ENCODE peak calls at places on chromosomes 2 and 18, in five cellular contexts. X, S, R, B and D are unnamed samples.

GRCh38 chr2:53317863-53318262 is 449.7 kb upstream of the CHAC2 start:
- ATAC-seq in X (no peak), S (no peak), R (no peak), B (no peak), D (no peak)

GRCh38 chr2:23250371-23250770 is 134.6 kb upstream of the KLHL29 start:
- ATAC-seq in R (no peak), X (no peak), B (no peak), S (no peak), D (no peak)

GRCh38 chr2:96540136-96540535 is 3.6 kb downstream of the ARID5A start:
- ATAC-seq in S (no peak), B (no peak), X (no peak), R (no peak), D (no peak)

GRCh38 chr2:29374823-29375222 is 259.6 kb downstream of the CLIP4 start:
- ATAC-seq in S (no peak), R (no peak), X (no peak), B (peak; percentile 63), D (no peak)

GRCh38 chr2:130892793-130893785 is 56.4 kb downstream of the ARHGEF4 start:
- ATAC-seq in X (no peak), R (no peak), B (no peak), S (no peak), D (no peak)

GRCh38 chr2:127130421-127130820 is 23.5 kb upstream of the BIN1 start:
- ATAC-seq in B (no peak), S (no peak), X (no peak), R (no peak), D (no peak)

GRCh38 chr18:67144342-67144741 is 372.2 kb downstream of the DSEL start:
- ATAC-seq in X (no peak), S (no peak), R (no peak), B (no peak), D (no peak)

GRCh38 chr18:24052053-24052452 is 37.5 kb downstream of the TTC39C start:
- ATAC-seq in X (no peak), R (no peak), B (no peak), S (peak; percentile 16), D (no peak)

GRCh38 chr2:61493523-61493942 is 22.6 kb upstream of the USP34 start:
- ATAC-seq in S (no peak), R (peak; percentile 59), X (peak; percentile 51), B (no peak), D (no peak)

GRCh38 chr18:10088734-10089133 is 174.9 kb downstream of the VAPA start:
- ATAC-seq in S (no peak), X (no peak), B (no peak), R (no peak), D (no peak)

GRCh38 chr18:41144444-41144843 is 810.6 kb upstream of the PIK3C3 start:
- ATAC-seq in B (no peak), S (no peak), X (no peak), R (no peak), D (no peak)

GRCh38 chr18:49797995-49798394 is 15.3 kb downstream of the ACAA2 start:
- ATAC-seq in S (no peak), R (no peak), X (no peak), B (no peak), D (no peak)

GRCh38 chr18:907880-908512 is 3.3 kb downstream of the ADCYAP1 start:
- ATAC-seq in B (peak; percentile 26), X (no peak), S (no peak), R (no peak), D (no peak)

GRCh38 chr2:3216841-3217495 is 160.7 kb downstream of the EIPR1 start:
- ATAC-seq in R (peak; percentile 42), B (no peak), X (peak; percentile 60), S (no peak), D (peak; percentile 72)

GRCh38 chr2:120419073-120419472 is 73.1 kb downstream of the INHBB start:
- ATAC-seq in B (peak; percentile 89), S (no peak), X (no peak), R (no peak), D (no peak)

GRCh38 chr2:53744395-53745065 is 23.1 kb upstream of the CHAC2 start:
- ATAC-seq in B (peak; percentile 77), X (no peak), R (no peak), S (peak; percentile 16), D (peak; percentile 64)

GRCh38 chr2:175251425-175252041 is 70.0 kb upstream of the ATP5MC3 start:
- ATAC-seq in X (no peak), R (no peak), S (no peak), B (no peak), D (no peak)

GRCh38 chr2:145325485-145325884 is 805.6 kb upstream of the ZEB2 start:
- ATAC-seq in B (no peak), X (no peak), R (no peak), S (no peak), D (no peak)

GRCh38 chr2:25707927-25708326 is 34.5 kb upstream of the DTNB start:
- ATAC-seq in X (no peak), R (no peak), S (no peak), B (no peak), D (no peak)

GRCh38 chr18:12640881-12641200 is 17.1 kb downstream of the SPIRE1 start:
- ATAC-seq in S (no peak), X (no peak), R (no peak), B (no peak), D (no peak)

GRCh38 chr2:241584446-241584845 is 25.9 kb downstream of the BOK start:
- ATAC-seq in S (no peak), R (no peak), B (no peak), X (no peak), D (no peak)

GRCh38 chr2:157438907-157439791 is 4.7 kb downstream of the CYTIP start:
- ATAC-seq in X (peak; percentile 47), S (peak; percentile 72), B (peak; percentile 15), R (peak; percentile 6), D (peak; percentile 54)

GRCh38 chr18:11247381-11247970 is 98.1 kb upstream of the PIEZO2 start:
- ATAC-seq in X (no peak), B (no peak), S (no peak), R (no peak), D (no peak)

GRCh38 chr2:219434718-219435525 is at the start of gene SPEG:
- ATAC-seq in B (peak; percentile 24), X (peak; percentile 35), R (peak; percentile 32), S (no peak), D (no peak)

GRCh38 chr2:33104052-33104623 is 157.4 kb downstream of the LTBP1 start:
- ATAC-seq in S (no peak), R (no peak), X (no peak), B (no peak), D (no peak)

GRCh38 chr2:201235865-201236811 is 24.2 kb upstream of the CASP8 start:
- ATAC-seq in R (no peak), S (no peak), B (no peak), X (peak; percentile 5), D (peak; percentile 19)

GRCh38 chr18:76131738-76132137 is 363.3 kb downstream of the ZNF516 start:
- ATAC-seq in B (no peak), S (no peak), R (no peak), X (peak; percentile 92), D (no peak)

GRCh38 chr2:188978291-188979081 is 4.3 kb downstream of the COL3A1 start:
- ATAC-seq in B (no peak), X (peak; percentile 81), R (no peak), S (peak; percentile 67), D (peak; percentile 72)

GRCh38 chr2:42250925-42251324 is 81.8 kb downstream of the EML4 start:
- ATAC-seq in X (no peak), R (peak; percentile 32), S (no peak), B (no peak), D (no peak)

GRCh38 chr2:8684885-8685696 is 3.2 kb downstream of the ID2 start:
- ATAC-seq in X (peak; percentile 23), B (peak; percentile 9), S (peak; percentile 59), R (no peak), D (no peak)

GRCh38 chr2:175792199-175792598 is 209.9 kb downstream of the LNPK start:
- ATAC-seq in R (no peak), B (no peak), S (no peak), X (no peak), D (no peak)

GRCh38 chr2:24076849-24077534 is 866 bp upstream of the SF3B6 start:
- ATAC-seq in X (no peak), B (no peak), S (peak; percentile 9), R (peak; percentile 33), D (no peak)

GRCh38 chr18:48814490-48815181 is 136.1 kb downstream of the SMAD7 start:
- ATAC-seq in S (no peak), B (no peak), X (peak; percentile 78), R (peak; percentile 56), D (peak; percentile 64)